ENCODE peak calls at places on chromosomes 1 and 21, in seven cellular contexts. One of them, this sample, is unnamed. For H3K4me1, the result is how much of the 10 kb centered on the place peaks cover.

GRCh38 chr1:65189716-65190115 is 41.7 kb downstream of the AK4 start:
- DNase-seq in uterus: no peak
- DNase-seq in breast epithelium: no peak
- DNase-seq in transverse colon: no peak
- DNase-seq in tibial artery: no peak
- DNase-seq in adrenal gland: no peak
- DNase-seq in K562: no peak
- DNase-seq in this sample: no peak

GRCh38 chr1:234999513-234999940 is 129.1 kb downstream of the TOMM20 start:
- DNase-seq in uterus: no peak
- DNase-seq in breast epithelium: no peak
- DNase-seq in transverse colon: no peak
- DNase-seq in tibial artery: no peak
- DNase-seq in adrenal gland: no peak
- DNase-seq in K562: no peak
- DNase-seq in this sample: no peak

GRCh38 chr1:235079443-235079967 is 49.1 kb downstream of the TOMM20 start:
- DNase-seq in uterus: no peak
- DNase-seq in breast epithelium: peak
- DNase-seq in transverse colon: peak
- DNase-seq in tibial artery: no peak
- DNase-seq in adrenal gland: no peak
- DNase-seq in K562: no peak
- DNase-seq in this sample: peak

GRCh38 chr21:35819134-35819533 is 241.2 kb downstream of the SETD4 start:
- DNase-seq in uterus: no peak
- DNase-seq in breast epithelium: no peak
- DNase-seq in transverse colon: no peak
- DNase-seq in tibial artery: no peak
- DNase-seq in adrenal gland: no peak
- DNase-seq in K562: no peak
- DNase-seq in this sample: no peak

GRCh38 chr1:215523128-215523861 is 43.8 kb upstream of the KCTD3 start:
- DNase-seq in uterus: no peak
- DNase-seq in breast epithelium: no peak
- DNase-seq in transverse colon: no peak
- DNase-seq in tibial artery: no peak
- DNase-seq in adrenal gland: no peak
- DNase-seq in K562: no peak
- DNase-seq in this sample: no peak

GRCh38 chr21:35257413-35257812 is 208.3 kb upstream of the RUNX1 start:
- DNase-seq in uterus: peak
- DNase-seq in breast epithelium: no peak
- DNase-seq in transverse colon: peak
- DNase-seq in tibial artery: peak
- DNase-seq in adrenal gland: peak
- DNase-seq in K562: no peak
- DNase-seq in this sample: peak

GRCh38 chr21:46122758-46123683 is 25.1 kb downstream of the COL6A2 start:
- DNase-seq in uterus: peak
- DNase-seq in breast epithelium: peak
- DNase-seq in transverse colon: peak
- DNase-seq in tibial artery: peak
- DNase-seq in adrenal gland: peak
- DNase-seq in K562: no peak
- DNase-seq in this sample: peak

GRCh38 chr1:34407140-34407539 is 230.4 kb downstream of the C1orf94 start:
- DNase-seq in uterus: no peak
- DNase-seq in breast epithelium: no peak
- DNase-seq in transverse colon: no peak
- DNase-seq in tibial artery: no peak
- DNase-seq in adrenal gland: no peak
- DNase-seq in K562: no peak
- DNase-seq in this sample: no peak

GRCh38 chr1:225318706-225319575 is 108.9 kb downstream of the LBR start:
- DNase-seq in uterus: no peak
- DNase-seq in breast epithelium: no peak
- DNase-seq in transverse colon: peak
- DNase-seq in tibial artery: no peak
- DNase-seq in adrenal gland: peak
- DNase-seq in K562: peak
- DNase-seq in this sample: no peak

GRCh38 chr1:170562644-170563338 is 30.8 kb downstream of the GORAB start:
- DNase-seq in uterus: peak
- DNase-seq in breast epithelium: no peak
- DNase-seq in transverse colon: no peak
- DNase-seq in tibial artery: peak
- DNase-seq in adrenal gland: peak
- DNase-seq in K562: peak
- DNase-seq in this sample: peak

GRCh38 chr1:240500681-240501080 is 111.3 kb downstream of the GREM2 start:
- DNase-seq in uterus: no peak
- DNase-seq in breast epithelium: no peak
- DNase-seq in transverse colon: no peak
- DNase-seq in tibial artery: no peak
- DNase-seq in adrenal gland: no peak
- DNase-seq in K562: no peak
- DNase-seq in this sample: no peak

GRCh38 chr1:158330390-158330789 is 941 bp downstream of the CD1B start:
- DNase-seq in uterus: no peak
- DNase-seq in breast epithelium: no peak
- DNase-seq in transverse colon: no peak
- DNase-seq in tibial artery: no peak
- DNase-seq in adrenal gland: no peak
- DNase-seq in K562: no peak
- DNase-seq in this sample: no peak

GRCh38 chr1:30110826-30111225 is 612.6 kb downstream of the MATN1 start:
- DNase-seq in uterus: no peak
- DNase-seq in breast epithelium: no peak
- DNase-seq in transverse colon: no peak
- DNase-seq in tibial artery: no peak
- DNase-seq in adrenal gland: no peak
- DNase-seq in K562: no peak
- DNase-seq in this sample: no peak

GRCh38 chr21:45874716-45875415 is 106.7 kb upstream of the COL6A1 start:
- DNase-seq in uterus: peak
- DNase-seq in breast epithelium: no peak
- DNase-seq in transverse colon: peak
- DNase-seq in tibial artery: peak
- DNase-seq in adrenal gland: no peak
- DNase-seq in K562: no peak
- DNase-seq in this sample: peak

GRCh38 chr1:60376196-60376595 is 302.6 kb upstream of the C1orf87 start:
- DNase-seq in uterus: no peak
- DNase-seq in breast epithelium: no peak
- DNase-seq in transverse colon: no peak
- DNase-seq in tibial artery: no peak
- DNase-seq in adrenal gland: no peak
- DNase-seq in K562: no peak
- DNase-seq in this sample: no peak

DNA sequence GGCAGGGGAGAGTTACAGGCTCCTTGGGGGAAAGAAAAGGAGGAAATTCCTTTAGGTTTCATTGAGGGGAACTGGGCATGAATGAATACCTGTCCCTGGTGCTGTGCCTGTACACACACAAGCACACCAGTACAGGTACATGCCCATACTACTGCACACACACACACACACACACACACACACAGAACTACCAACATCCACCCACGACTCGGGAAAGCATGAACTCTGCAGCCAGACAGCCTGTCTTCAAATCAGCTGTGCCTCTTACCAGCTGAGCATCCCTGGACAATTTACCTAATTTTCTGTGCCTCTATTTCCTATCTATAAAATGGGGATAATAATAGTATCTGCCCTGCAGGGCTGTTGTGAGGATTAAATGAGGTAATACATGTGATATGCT is 7.2 kb upstream of the GRIK3 start:
- DNase-seq in uterus: no peak
- DNase-seq in breast epithelium: no peak
- DNase-seq in transverse colon: no peak
- DNase-seq in tibial artery: no peak
- DNase-seq in adrenal gland: no peak
- DNase-seq in K562: no peak
- DNase-seq in this sample: no peak
- H3K27ac ChIP-seq in uterus: no peak
- H3K27ac ChIP-seq in breast epithelium: no peak
- H3K27ac ChIP-seq in transverse colon: no peak
- H3K27ac ChIP-seq in tibial artery: no peak
- H3K27ac ChIP-seq in adrenal gland: no peak
- H3K27ac ChIP-seq in K562: no peak
- H3K27ac ChIP-seq in this sample: no peak

GRCh38 chr1:183605904-183606303 is 15.6 kb upstream of the NCF2 start:
- DNase-seq in uterus: no peak
- DNase-seq in breast epithelium: no peak
- DNase-seq in transverse colon: no peak
- DNase-seq in tibial artery: no peak
- DNase-seq in adrenal gland: no peak
- DNase-seq in K562: no peak
- DNase-seq in this sample: no peak

GRCh38 chr1:183602510-183602909 is 12.3 kb upstream of the NCF2 start:
- DNase-seq in uterus: no peak
- DNase-seq in breast epithelium: no peak
- DNase-seq in transverse colon: no peak
- DNase-seq in tibial artery: no peak
- DNase-seq in adrenal gland: no peak
- DNase-seq in K562: no peak
- DNase-seq in this sample: no peak

GRCh38 chr1:183604048-183604808 is 14.0 kb upstream of the NCF2 start:
- DNase-seq in uterus: no peak
- DNase-seq in breast epithelium: no peak
- DNase-seq in transverse colon: peak
- DNase-seq in tibial artery: no peak
- DNase-seq in adrenal gland: no peak
- DNase-seq in K562: peak
- DNase-seq in this sample: no peak

GRCh38 chr1:183607322-183607980 is 17.2 kb upstream of the NCF2 start:
- DNase-seq in uterus: no peak
- DNase-seq in breast epithelium: no peak
- DNase-seq in transverse colon: no peak
- DNase-seq in tibial artery: no peak
- DNase-seq in adrenal gland: no peak
- DNase-seq in K562: no peak
- DNase-seq in this sample: no peak

DNA sequence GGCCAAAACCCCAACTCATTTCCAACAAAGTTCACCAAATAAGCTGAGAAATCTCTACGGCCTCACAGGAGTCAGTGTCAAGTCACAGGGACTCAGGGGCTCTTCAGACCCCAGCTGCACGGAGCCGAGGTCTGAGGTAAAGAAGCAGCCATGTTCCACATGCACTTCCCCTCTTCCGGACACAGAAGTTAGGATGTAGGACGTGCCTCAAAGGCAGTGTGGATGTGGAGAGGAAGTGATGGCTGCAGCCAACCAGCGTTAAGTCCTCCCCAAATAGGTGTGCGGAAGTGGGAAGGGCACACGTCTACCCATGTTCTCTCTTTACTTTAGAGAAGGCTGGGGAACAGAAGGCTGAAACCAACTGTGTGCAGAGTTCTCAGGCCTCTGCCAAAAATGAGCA is 14.6 kb upstream of the NCF2 start:
- DNase-seq in uterus: no peak
- DNase-seq in breast epithelium: no peak
- DNase-seq in transverse colon: no peak
- DNase-seq in tibial artery: no peak
- DNase-seq in adrenal gland: no peak
- DNase-seq in K562: no peak
- DNase-seq in this sample: no peak
- H3K4me1 ChIP-seq in uterus: under half
- H3K4me1 ChIP-seq in breast epithelium: under half
- H3K4me1 ChIP-seq in transverse colon: under half
- H3K4me1 ChIP-seq in tibial artery: under half
- H3K4me1 ChIP-seq in adrenal gland: under half
- H3K4me1 ChIP-seq in K562: under half
- H3K4me1 ChIP-seq in this sample: under half

GRCh38 chr21:29626787-29627470 is 312.9 kb downstream of the GRIK1 start:
- DNase-seq in uterus: no peak
- DNase-seq in breast epithelium: no peak
- DNase-seq in transverse colon: no peak
- DNase-seq in tibial artery: no peak
- DNase-seq in adrenal gland: no peak
- DNase-seq in K562: no peak
- DNase-seq in this sample: no peak
- TF ChIP-seq CTCF in uterus: no peak
- TF ChIP-seq CTCF in breast epithelium: no peak
- TF ChIP-seq CTCF in transverse colon: no peak
- TF ChIP-seq CTCF in tibial artery: no peak
- TF ChIP-seq CTCF in adrenal gland: no peak
- TF ChIP-seq CTCF in K562: no peak
- TF ChIP-seq CTCF in this sample: no peak

GRCh38 chr1:204263240-204263848 is 49.6 kb upstream of the GOLT1A start:
- DNase-seq in uterus: no peak
- DNase-seq in breast epithelium: no peak
- DNase-seq in transverse colon: no peak
- DNase-seq in tibial artery: no peak
- DNase-seq in adrenal gland: no peak
- DNase-seq in K562: no peak
- DNase-seq in this sample: no peak

GRCh38 chr1:204261266-204261665 is 47.5 kb upstream of the GOLT1A start:
- DNase-seq in uterus: no peak
- DNase-seq in breast epithelium: no peak
- DNase-seq in transverse colon: no peak
- DNase-seq in tibial artery: no peak
- DNase-seq in adrenal gland: no peak
- DNase-seq in K562: no peak
- DNase-seq in this sample: no peak

GRCh38 chr1:204260601-204261197 is 46.9 kb upstream of the GOLT1A start:
- DNase-seq in uterus: no peak
- DNase-seq in breast epithelium: no peak
- DNase-seq in transverse colon: no peak
- DNase-seq in tibial artery: no peak
- DNase-seq in adrenal gland: no peak
- DNase-seq in K562: no peak
- DNase-seq in this sample: no peak

GRCh38 chr1:204262506-204263239 is 48.9 kb upstream of the GOLT1A start:
- DNase-seq in uterus: no peak
- DNase-seq in breast epithelium: no peak
- DNase-seq in transverse colon: no peak
- DNase-seq in tibial artery: no peak
- DNase-seq in adrenal gland: no peak
- DNase-seq in K562: no peak
- DNase-seq in this sample: no peak

DNA sequence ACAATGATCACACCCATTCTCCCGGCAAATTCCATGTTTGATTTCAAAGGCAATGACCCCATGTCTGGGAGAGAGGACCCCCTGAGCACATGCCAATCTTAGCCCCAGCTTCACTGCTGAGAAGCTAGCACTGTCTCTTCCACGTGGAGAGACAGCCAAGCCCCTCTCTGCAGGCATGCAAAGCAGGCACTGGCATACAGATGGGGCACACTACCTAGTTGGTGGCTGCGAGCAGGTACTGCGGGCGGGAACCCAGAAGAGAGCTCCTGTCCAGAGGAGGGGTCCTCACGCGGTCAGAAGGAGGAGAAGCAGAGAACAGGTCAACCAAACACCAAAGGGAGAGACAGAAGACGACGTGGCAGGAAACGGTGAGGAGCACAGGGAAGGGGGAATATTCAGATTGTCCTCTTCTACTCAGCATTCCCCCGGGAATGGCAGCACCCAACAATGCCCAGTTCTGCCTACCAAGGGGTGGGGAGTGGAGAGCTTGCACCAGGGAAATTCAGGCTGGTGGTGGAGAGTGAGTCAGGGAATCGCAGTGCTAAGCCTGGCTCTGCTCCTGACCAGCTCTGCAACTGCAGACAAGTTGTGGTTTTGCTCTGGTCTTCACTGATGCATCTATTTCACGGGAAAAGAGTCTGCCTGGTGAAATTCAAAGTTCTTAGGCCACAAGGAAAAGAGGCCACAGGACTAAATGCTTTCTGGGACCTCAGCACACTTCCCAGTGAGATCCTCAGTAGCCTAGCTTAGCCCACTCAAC is 48.1 kb upstream of the GOLT1A start:
- DNase-seq in uterus: no peak
- DNase-seq in breast epithelium: no peak
- DNase-seq in transverse colon: no peak
- DNase-seq in tibial artery: no peak
- DNase-seq in adrenal gland: no peak
- DNase-seq in K562: no peak
- DNase-seq in this sample: no peak
- H3K27ac ChIP-seq in uterus: no peak
- H3K27ac ChIP-seq in breast epithelium: no peak
- H3K27ac ChIP-seq in transverse colon: no peak
- H3K27ac ChIP-seq in tibial artery: no peak
- H3K27ac ChIP-seq in adrenal gland: no peak
- H3K27ac ChIP-seq in K562: no peak
- H3K27ac ChIP-seq in this sample: no peak